ENCODE peak calls at places on chromosomes 13 and 19, in six cellular contexts. L is T-helper 9 cell, K is IMR-90, S is hepatic stellate cell, B is GF-D8, X is memory B cell. H is an unnamed sample.

GRCh38 chr13:76094645-76095044 is 458.5 kb downstream of the LMO7 start:
- DNase-seq in L (no peak), K (no peak), S (no peak), B (no peak), X (no peak), H (no peak)

GRCh38 chr13:50081106-50081898 is 66.1 kb downstream of the KCNRG start:
- DNase-seq in L (peak), K (no peak), S (peak), B (no peak), X (peak), H (peak)

GRCh38 chr19:1648156-1648925 is 4.1 kb downstream of the TCF3 start:
- DNase-seq in L (no peak), K (no peak), S (no peak), B (no peak), X (peak), H (no peak)

GRCh38 chr19:6802336-6803035 is 30.0 kb downstream of the VAV1 start:
- DNase-seq in L (peak), K (no peak), S (no peak), B (peak), X (peak), H (peak)

GRCh38 chr19:47274891-47275865 is 493 bp downstream of the INAFM1 start:
- DNase-seq in L (no peak), K (no peak), S (no peak), B (no peak), X (no peak), H (no peak)

GRCh38 chr19:35995655-35995993 is 636 bp downstream of the SDHAF1 start:
- DNase-seq in L (no peak), K (peak), S (peak), B (no peak), X (no peak), H (no peak)

GRCh38 chr19:8515317-8515716 is 1.4 kb upstream of the ZNF414 start:
- DNase-seq in L (peak), K (no peak), S (no peak), B (peak), X (no peak), H (peak)

GRCh38 chr13:94073006-94073744 is 406.3 kb downstream of the DCT start:
- DNase-seq in L (no peak), K (peak), S (peak), B (no peak), X (no peak), H (no peak)

GRCh38 chr19:19956431-19957075 is 55.8 kb downstream of the ZNF93 start:
- DNase-seq in L (no peak), K (no peak), S (no peak), B (no peak), X (no peak), H (no peak)

GRCh38 chr19:6753178-6754031 is 13.8 kb downstream of the SH2D3A start:
- DNase-seq in L (peak), K (peak), S (peak), B (peak), X (peak), H (peak)

GRCh38 chr13:80083516-80084085 is 257.3 kb downstream of the SPRY2 start:
- DNase-seq in L (no peak), K (peak), S (peak), B (no peak), X (no peak), H (no peak)

GRCh38 chr19:1249298-1249989 is 1.1 kb downstream of the MIDN start:
- DNase-seq in L (peak), K (peak), S (peak), B (peak), X (peak), H (peak)

GRCh38 chr19:13986348-13986904 is 19.7 kb downstream of the RFX1 start:
- DNase-seq in L (peak), K (peak), S (peak), B (peak), X (peak), H (peak)

GRCh38 chr19:41531438-41532311 is 44.3 kb upstream of the CEACAM21 start:
- DNase-seq in L (peak), K (peak), S (peak), B (peak), X (peak), H (peak)

GRCh38 chr19:6238256-6238642 is 41.5 kb downstream of the MLLT1 start:
- DNase-seq in L (no peak), K (no peak), S (no peak), B (peak), X (no peak), H (no peak)

GRCh38 chr19:2123682-2124387 is 27.1 kb downstream of the IZUMO4 start:
- DNase-seq in L (no peak), K (no peak), S (peak), B (no peak), X (no peak), H (no peak)

GRCh38 chr19:15222738-15223648 is 9.3 kb downstream of the EPHX3 start:
- DNase-seq in L (peak), K (peak), S (peak), B (no peak), X (peak), H (peak)

GRCh38 chr13:25923217-25924085 is 128.4 kb downstream of the SHISA2 start:
- DNase-seq in L (no peak), K (no peak), S (no peak), B (no peak), X (no peak), H (no peak)

GRCh38 chr19:38735257-38735686 is 9.0 kb downstream of the CAPN12 start:
- DNase-seq in L (peak), K (no peak), S (no peak), B (no peak), X (peak), H (peak)

GRCh38 chr19:1073956-1074511 is 7.1 kb downstream of the ARHGAP45 start:
- DNase-seq in L (no peak), K (no peak), S (no peak), B (no peak), X (no peak), H (no peak)

GRCh38 chr13:64457976-64458375 is 2772.2 kb downstream of the PCDH9 start:
- DNase-seq in L (no peak), K (peak), S (peak), B (no peak), X (no peak), H (no peak)

GRCh38 chr13:26132756-26133155 is 80.9 kb upstream of the SHISA2 start:
- DNase-seq in L (no peak), K (peak), S (no peak), B (no peak), X (no peak), H (no peak)

GRCh38 chr13:83332751-83333150 is 549.5 kb downstream of the SLITRK1 start:
- DNase-seq in L (no peak), K (no peak), S (no peak), B (no peak), X (no peak), H (no peak)

GRCh38 chr13:39506559-39507390 is 96.2 kb downstream of the LHFPL6 start:
- DNase-seq in L (no peak), K (peak), S (no peak), B (no peak), X (no peak), H (no peak)

GRCh38 chr19:48615145-48616040 is 517 bp upstream of the FAM83E start:
- DNase-seq in L (no peak), K (no peak), S (no peak), B (no peak), X (no peak), H (no peak)